ENCODE peak calls at places on chromosomes 3 and 15, in seven cellular contexts. One of them, this sample, is unnamed.

GRCh38 chr3:148136816-148137215 is 560.9 kb upstream of the AGTR1 start:
- DNase-seq in neural progenitor cell: no peak
- DNase-seq in pancreas: no peak
- DNase-seq in psoas muscle: no peak
- DNase-seq in brain microvascular endothelial cell: no peak
- DNase-seq in GM23338: no peak
- DNase-seq in tibial nerve: no peak
- DNase-seq in this sample: no peak

GRCh38 chr3:30232142-30232541 is 374.3 kb upstream of the TGFBR2 start:
- DNase-seq in pancreas: no peak
- DNase-seq in psoas muscle: no peak
- DNase-seq in GM23338: no peak
- DNase-seq in brain microvascular endothelial cell: no peak
- DNase-seq in tibial nerve: peak
- DNase-seq in neural progenitor cell: no peak
- DNase-seq in this sample: no peak

GRCh38 chr3:62882676-62883228 is 7.5 kb upstream of the CADPS start:
- DNase-seq in neural progenitor cell: no peak
- DNase-seq in psoas muscle: no peak
- DNase-seq in pancreas: no peak
- DNase-seq in brain microvascular endothelial cell: no peak
- DNase-seq in GM23338: no peak
- DNase-seq in tibial nerve: no peak
- DNase-seq in this sample: no peak

GRCh38 chr15:69648215-69648614 is 195.6 kb downstream of the RPLP1 start:
- DNase-seq in tibial nerve: no peak
- DNase-seq in brain microvascular endothelial cell: no peak
- DNase-seq in neural progenitor cell: no peak
- DNase-seq in pancreas: no peak
- DNase-seq in GM23338: peak
- DNase-seq in psoas muscle: no peak
- DNase-seq in this sample: no peak

GRCh38 chr3:9916346-9916733 is 558 bp upstream of the IL17RC start:
- DNase-seq in brain microvascular endothelial cell: peak
- DNase-seq in psoas muscle: no peak
- DNase-seq in pancreas: no peak
- DNase-seq in tibial nerve: peak
- DNase-seq in GM23338: peak
- DNase-seq in neural progenitor cell: peak
- DNase-seq in this sample: no peak

GRCh38 chr15:35958021-35958420 is 412.1 kb upstream of the DPH6 start:
- DNase-seq in brain microvascular endothelial cell: peak
- DNase-seq in GM23338: no peak
- DNase-seq in neural progenitor cell: no peak
- DNase-seq in tibial nerve: no peak
- DNase-seq in pancreas: no peak
- DNase-seq in psoas muscle: no peak
- DNase-seq in this sample: no peak

GRCh38 chr3:115790759-115791158 is 167.4 kb downstream of the GAP43 start:
- DNase-seq in psoas muscle: no peak
- DNase-seq in brain microvascular endothelial cell: peak
- DNase-seq in pancreas: no peak
- DNase-seq in neural progenitor cell: no peak
- DNase-seq in tibial nerve: no peak
- DNase-seq in GM23338: no peak
- DNase-seq in this sample: peak

GRCh38 chr15:67805871-67806538 is 19.3 kb upstream of the SKOR1 start:
- DNase-seq in brain microvascular endothelial cell: no peak
- DNase-seq in GM23338: no peak
- DNase-seq in tibial nerve: no peak
- DNase-seq in pancreas: no peak
- DNase-seq in psoas muscle: no peak
- DNase-seq in neural progenitor cell: peak
- DNase-seq in this sample: no peak

GRCh38 chr3:153210116-153210515 is 48.1 kb downstream of the RAP2B start:
- DNase-seq in tibial nerve: no peak
- DNase-seq in pancreas: no peak
- DNase-seq in psoas muscle: no peak
- DNase-seq in GM23338: peak
- DNase-seq in neural progenitor cell: peak
- DNase-seq in brain microvascular endothelial cell: no peak
- DNase-seq in this sample: no peak

GRCh38 chr3:25033407-25034029 is 394.5 kb upstream of the RARB start:
- DNase-seq in tibial nerve: peak
- DNase-seq in pancreas: no peak
- DNase-seq in neural progenitor cell: peak
- DNase-seq in brain microvascular endothelial cell: no peak
- DNase-seq in psoas muscle: peak
- DNase-seq in GM23338: peak
- DNase-seq in this sample: no peak

GRCh38 chr3:154095832-154096421 is 25.3 kb upstream of the ARHGEF26 start:
- DNase-seq in neural progenitor cell: no peak
- DNase-seq in GM23338: peak
- DNase-seq in tibial nerve: no peak
- DNase-seq in psoas muscle: no peak
- DNase-seq in pancreas: no peak
- DNase-seq in brain microvascular endothelial cell: peak
- DNase-seq in this sample: peak

GRCh38 chr15:96285306-96285705 is 45.2 kb upstream of the NR2F2 start:
- DNase-seq in brain microvascular endothelial cell: peak
- DNase-seq in tibial nerve: peak
- DNase-seq in GM23338: no peak
- DNase-seq in pancreas: no peak
- DNase-seq in psoas muscle: peak
- DNase-seq in neural progenitor cell: no peak
- DNase-seq in this sample: peak
- H3K27ac ChIP-seq in brain microvascular endothelial cell: peak
- H3K27ac ChIP-seq in tibial nerve: peak
- H3K27ac ChIP-seq in GM23338: no peak
- H3K27ac ChIP-seq in pancreas: no peak
- H3K27ac ChIP-seq in psoas muscle: peak
- H3K27ac ChIP-seq in neural progenitor cell: no peak
- H3K27ac ChIP-seq in this sample: peak

DNA sequence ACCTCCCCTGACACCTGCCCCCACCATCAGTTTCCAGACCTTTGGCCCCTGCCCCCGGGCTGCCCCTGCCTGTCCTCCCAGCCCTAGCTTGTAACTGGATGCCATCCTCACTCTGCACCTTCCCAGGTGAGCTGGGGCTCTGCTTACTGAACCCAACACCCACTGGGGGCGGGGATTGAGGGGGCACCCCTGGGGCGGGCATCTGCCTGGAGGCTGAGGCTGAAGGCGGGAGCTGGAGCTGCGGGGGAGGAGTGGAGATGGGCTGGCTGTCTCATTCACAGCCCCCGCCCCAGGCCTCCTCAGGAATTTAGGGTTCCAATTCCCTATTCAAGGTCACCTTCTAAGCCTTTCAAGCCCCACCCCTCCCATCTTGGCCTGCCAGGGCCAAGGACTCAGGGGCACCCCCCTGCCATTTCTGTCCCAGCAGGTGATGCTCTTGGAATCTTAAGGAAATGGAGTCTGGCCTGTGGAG is 17.7 kb downstream of the PIF1 start:
- DNase-seq in psoas muscle: no peak
- DNase-seq in neural progenitor cell: no peak
- DNase-seq in GM23338: peak
- DNase-seq in brain microvascular endothelial cell: no peak
- DNase-seq in pancreas: no peak
- DNase-seq in tibial nerve: no peak
- DNase-seq in this sample: no peak
- TF ChIP-seq CTCF in psoas muscle: no peak
- TF ChIP-seq CTCF in neural progenitor cell: no peak
- TF ChIP-seq CTCF in GM23338: no peak
- TF ChIP-seq CTCF in brain microvascular endothelial cell: no peak
- TF ChIP-seq CTCF in pancreas: no peak
- TF ChIP-seq CTCF in tibial nerve: no peak
- TF ChIP-seq CTCF in this sample: no peak

DNA sequence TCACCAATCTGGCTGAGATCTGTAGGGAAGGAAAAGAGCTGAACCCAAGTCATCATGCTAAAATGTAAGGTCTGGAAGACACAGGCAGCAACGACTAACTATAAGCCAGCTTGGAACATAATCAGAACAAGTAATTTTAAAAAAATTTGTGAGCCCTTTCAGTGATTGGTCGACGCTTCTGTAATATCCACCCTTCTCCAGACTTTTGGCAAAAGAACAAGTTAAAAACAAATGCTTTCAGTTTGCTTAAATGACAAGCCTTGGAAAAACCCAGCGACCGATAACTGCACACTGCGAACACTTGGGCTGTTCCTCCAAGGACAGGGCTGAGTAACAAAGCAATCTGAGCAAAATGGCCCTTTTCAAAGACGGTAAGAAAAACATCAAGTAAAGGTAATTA is 49.6 kb downstream of the PCSK6 start:
- DNase-seq in tibial nerve: no peak
- DNase-seq in brain microvascular endothelial cell: no peak
- DNase-seq in pancreas: no peak
- DNase-seq in GM23338: no peak
- DNase-seq in neural progenitor cell: no peak
- DNase-seq in psoas muscle: no peak
- DNase-seq in this sample: no peak
- H3K4me3 ChIP-seq in tibial nerve: peak
- H3K4me3 ChIP-seq in brain microvascular endothelial cell: no peak
- H3K4me3 ChIP-seq in pancreas: no peak
- H3K4me3 ChIP-seq in GM23338: no peak
- H3K4me3 ChIP-seq in neural progenitor cell: no peak
- H3K4me3 ChIP-seq in psoas muscle: no peak
- H3K4me3 ChIP-seq in this sample: no peak

GRCh38 chr15:34358948-34359347 is 8.0 kb downstream of the LPCAT4 start:
- DNase-seq in neural progenitor cell: no peak
- DNase-seq in GM23338: no peak
- DNase-seq in brain microvascular endothelial cell: no peak
- DNase-seq in psoas muscle: no peak
- DNase-seq in pancreas: no peak
- DNase-seq in tibial nerve: no peak
- DNase-seq in this sample: no peak

GRCh38 chr15:34358367-34358766 is 8.6 kb downstream of the LPCAT4 start:
- DNase-seq in neural progenitor cell: no peak
- DNase-seq in tibial nerve: no peak
- DNase-seq in pancreas: no peak
- DNase-seq in psoas muscle: no peak
- DNase-seq in GM23338: peak
- DNase-seq in brain microvascular endothelial cell: no peak
- DNase-seq in this sample: no peak

GRCh38 chr15:34357653-34358052 is 9.3 kb downstream of the LPCAT4 start:
- DNase-seq in GM23338: no peak
- DNase-seq in neural progenitor cell: no peak
- DNase-seq in pancreas: no peak
- DNase-seq in psoas muscle: no peak
- DNase-seq in tibial nerve: no peak
- DNase-seq in brain microvascular endothelial cell: no peak
- DNase-seq in this sample: no peak

GRCh38 chr15:34360298-34360697 is 6.7 kb downstream of the LPCAT4 start:
- DNase-seq in neural progenitor cell: peak
- DNase-seq in tibial nerve: no peak
- DNase-seq in psoas muscle: no peak
- DNase-seq in brain microvascular endothelial cell: no peak
- DNase-seq in GM23338: peak
- DNase-seq in pancreas: no peak
- DNase-seq in this sample: no peak

DNA sequence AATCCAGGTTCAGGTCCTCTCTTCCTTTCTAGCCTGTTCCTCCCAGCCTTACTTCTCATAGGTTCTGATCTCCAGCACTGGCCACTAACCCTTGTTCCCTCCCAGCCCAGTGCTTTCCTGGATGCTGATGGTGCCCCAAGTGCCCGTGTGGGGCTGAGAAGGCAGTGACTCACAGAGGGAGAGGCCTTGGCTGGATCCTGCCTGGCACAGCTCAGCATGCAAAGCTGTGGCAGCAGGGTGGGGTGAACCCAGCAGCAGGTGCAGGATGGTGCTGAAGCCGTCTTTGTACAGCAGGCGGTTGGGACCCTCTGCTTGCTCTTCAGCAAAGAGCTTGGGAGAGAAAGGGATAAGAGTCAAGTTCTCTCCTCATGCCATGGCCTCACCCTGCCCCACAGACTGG is 7.6 kb downstream of the LPCAT4 start:
- DNase-seq in tibial nerve: no peak
- DNase-seq in brain microvascular endothelial cell: no peak
- DNase-seq in neural progenitor cell: no peak
- DNase-seq in pancreas: no peak
- DNase-seq in psoas muscle: no peak
- DNase-seq in GM23338: no peak
- DNase-seq in this sample: no peak
- H3K27ac ChIP-seq in tibial nerve: no peak
- H3K27ac ChIP-seq in brain microvascular endothelial cell: no peak
- H3K27ac ChIP-seq in neural progenitor cell: no peak
- H3K27ac ChIP-seq in pancreas: no peak
- H3K27ac ChIP-seq in psoas muscle: no peak
- H3K27ac ChIP-seq in GM23338: no peak
- H3K27ac ChIP-seq in this sample: no peak

DNA sequence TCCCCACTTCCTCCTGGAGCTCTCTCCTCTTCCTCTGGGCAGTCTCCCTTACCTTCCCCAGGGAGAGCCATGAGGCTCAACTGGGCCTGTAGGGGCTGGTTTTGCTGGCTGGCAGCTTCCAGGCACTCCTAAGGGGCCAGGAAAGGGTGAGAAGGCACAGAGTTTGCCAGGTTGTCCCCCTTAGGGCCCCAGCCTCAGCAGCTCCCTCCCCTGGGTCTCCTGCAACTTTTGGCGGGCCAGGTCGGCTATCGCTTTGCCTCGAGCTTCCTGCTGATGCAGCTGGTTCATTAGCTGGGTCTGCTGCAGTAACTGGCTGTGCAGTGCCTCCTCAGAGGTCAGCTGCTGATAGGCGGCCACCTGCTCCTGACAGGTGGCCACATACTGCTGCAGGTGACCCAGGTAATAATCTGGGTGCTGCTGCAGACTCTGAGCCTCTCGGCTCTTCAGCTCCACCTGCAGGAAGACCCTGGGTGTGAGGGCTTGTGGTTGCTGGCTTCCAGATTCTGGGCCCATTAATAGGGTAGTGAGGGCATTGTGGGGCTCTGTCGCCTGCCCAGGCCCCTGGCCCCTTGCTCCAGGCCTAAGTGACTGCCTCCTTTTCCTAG is 29.7 kb upstream of the OR4F6 start:
- DNase-seq in neural progenitor cell: peak
- DNase-seq in tibial nerve: no peak
- DNase-seq in psoas muscle: no peak
- DNase-seq in brain microvascular endothelial cell: no peak
- DNase-seq in pancreas: no peak
- DNase-seq in GM23338: peak
- DNase-seq in this sample: no peak
- TF ChIP-seq CTCF in neural progenitor cell: peak
- TF ChIP-seq CTCF in tibial nerve: no peak
- TF ChIP-seq CTCF in psoas muscle: no peak
- TF ChIP-seq CTCF in brain microvascular endothelial cell: peak
- TF ChIP-seq CTCF in pancreas: peak
- TF ChIP-seq CTCF in GM23338: peak
- TF ChIP-seq CTCF in this sample: no peak